ENCODE peak calls at places on chromosomes 1 and 21, in eight cellular contexts. J is IMR-90, O is uterus, Q is BJ, G is tibial nerve, P is AG10803, X is mammary epithelial cell, N is mucosa of descending colon. L is an unnamed sample.

GRCh38 chr21:31733521-31734149 is 1.7 kb upstream of the SCAF4 start:
- DNase-seq in J (peak; percentile 7), O (no peak), Q (no peak), G (no peak), P (peak; percentile 21), X (no peak), N (no peak), L (no peak)

GRCh38 chr1:157968951-157969350 is 24.5 kb upstream of the KIRREL1 start:
- DNase-seq in J (peak; percentile 95), O (no peak), Q (peak; percentile 59), G (no peak), P (peak; percentile 93), X (peak; percentile 96), N (no peak), L (no peak)

GRCh38 chr1:6185151-6185550 is 5.0 kb upstream of the CHD5 start:
- DNase-seq in J (peak; percentile 82), O (no peak), Q (peak; percentile 63), G (no peak), P (peak; percentile 88), X (peak; percentile 24), N (no peak), L (no peak)

GRCh38 chr1:145707183-145707867 is at the start of gene PDZK1:
- DNase-seq in J (no peak), O (no peak), Q (no peak), G (no peak), P (no peak), X (no peak), N (no peak), L (peak; percentile 37)

GRCh38 chr1:235783148-235783776 is 83.4 kb downstream of the LYST start:
- DNase-seq in J (peak; percentile 73), O (no peak), Q (peak; percentile 24), G (no peak), P (peak; percentile 61), X (peak; percentile 21), N (no peak), L (peak; percentile 3)

GRCh38 chr1:73800376-73800775 is 397.6 kb downstream of the LRRIQ3 start:
- DNase-seq in J (no peak), O (no peak), Q (peak; percentile 34), G (no peak), P (peak; percentile 76), X (peak; percentile 60), N (no peak), L (no peak)

GRCh38 chr21:33844104-33844889 is 71.3 kb downstream of the ATP5PO start:
- DNase-seq in J (no peak), O (peak; percentile 66), Q (peak; percentile 84), G (no peak), P (peak; percentile 85), X (no peak), N (no peak), L (no peak)

GRCh38 chr21:27772816-27773215 is 805.9 kb upstream of the ADAMTS5 start:
- DNase-seq in J (no peak), O (no peak), Q (no peak), G (no peak), P (peak; percentile 89), X (no peak), N (no peak), L (no peak)

GRCh38 chr1:21100496-21100895 is 76.2 kb downstream of the EIF4G3 start:
- DNase-seq in J (no peak), O (no peak), Q (no peak), G (no peak), P (peak; percentile 51), X (no peak), N (no peak), L (no peak)

GRCh38 chr1:58922302-58923089 is 138.6 kb upstream of the JUN start:
- DNase-seq in J (peak; percentile 44), O (peak; percentile 70), Q (no peak), G (peak; percentile 38), P (peak; percentile 23), X (peak; percentile 88), N (peak; percentile 84), L (peak; percentile 22)

GRCh38 chr1:1093610-1093943 is 19.5 kb upstream of the RNF223 start:
- DNase-seq in J (no peak), O (no peak), Q (no peak), G (no peak), P (no peak), X (no peak), N (no peak), L (no peak)

GRCh38 chr1:55572878-55573734 is 357.9 kb upstream of the USP24 start:
- DNase-seq in J (peak; percentile 79), O (no peak), Q (no peak), G (no peak), P (peak; percentile 42), X (peak; percentile 43), N (no peak), L (peak; percentile 2)

GRCh38 chr1:8017495-8018310 is 8.4 kb downstream of the ERRFI1 start:
- DNase-seq in J (no peak), O (no peak), Q (no peak), G (no peak), P (peak; percentile 79), X (peak; percentile 80), N (no peak), L (peak; percentile 40)

GRCh38 chr1:96538001-96538649 is 183.5 kb upstream of the PTBP2 start:
- DNase-seq in J (peak; percentile 68), O (peak; percentile 17), Q (no peak), G (no peak), P (peak; percentile 81), X (peak; percentile 11), N (no peak), L (no peak)
- TF ChIP-seq CTCF in J (no peak), O (peak; percentile 19), Q (peak; percentile 29), G (no peak), P (peak; percentile 42), X (no peak), N (no peak), L (no peak)

GRCh38 chr1:175166746-175167145 is 25.8 kb downstream of the KIAA0040 start:
- DNase-seq in J (no peak), O (no peak), Q (no peak), G (no peak), P (no peak), X (no peak), N (no peak), L (no peak)

GRCh38 chr1:175168782-175169181 is 23.8 kb downstream of the KIAA0040 start:
- DNase-seq in J (no peak), O (no peak), Q (no peak), G (no peak), P (no peak), X (no peak), N (no peak), L (no peak)

GRCh38 chr1:175162955-175163354 is 29.6 kb downstream of the KIAA0040 start:
- DNase-seq in J (no peak), O (no peak), Q (no peak), G (no peak), P (no peak), X (no peak), N (no peak), L (no peak)

GRCh38 chr1:175158133-175158532 is 34.4 kb downstream of the KIAA0040 start:
- DNase-seq in J (no peak), O (no peak), Q (no peak), G (no peak), P (no peak), X (peak; percentile 66), N (no peak), L (no peak)

DNA sequence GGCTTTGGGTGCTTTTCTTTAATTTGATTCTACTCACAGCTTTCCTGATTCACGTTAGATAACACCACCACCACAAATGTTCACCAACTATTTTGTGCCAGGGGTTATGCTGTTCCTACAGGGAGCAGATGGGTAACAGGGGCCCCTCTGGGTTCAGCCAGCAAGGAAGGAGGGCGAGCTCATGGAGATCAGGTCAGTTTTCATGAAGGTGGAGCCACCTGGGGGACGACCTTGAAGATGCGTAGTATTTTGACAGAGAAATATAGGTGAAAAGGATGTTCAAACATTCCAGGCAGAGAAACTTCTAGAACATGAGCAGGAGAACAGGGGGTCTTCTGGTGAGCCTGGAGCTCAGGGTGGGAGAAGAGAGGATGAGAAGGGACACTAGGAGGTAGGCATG is 28.9 kb downstream of the KIAA0040 start:
- DNase-seq in J (no peak), O (no peak), Q (no peak), G (no peak), P (no peak), X (no peak), N (no peak), L (no peak)
- TF ChIP-seq CTCF in J (no peak), O (no peak), Q (no peak), G (no peak), P (no peak), X (no peak), N (no peak), L (no peak)

GRCh38 chr1:159162511-159163265 is 8.7 kb upstream of the CADM3 start:
- DNase-seq in J (no peak), O (no peak), Q (no peak), G (no peak), P (no peak), X (peak; percentile 64), N (no peak), L (no peak)

GRCh38 chr1:159161719-159162026 is 9.7 kb upstream of the CADM3 start:
- DNase-seq in J (no peak), O (no peak), Q (no peak), G (no peak), P (no peak), X (no peak), N (no peak), L (no peak)

GRCh38 chr1:159163609-159164008 is 7.8 kb upstream of the CADM3 start:
- DNase-seq in J (no peak), O (no peak), Q (no peak), G (no peak), P (no peak), X (no peak), N (no peak), L (no peak)

DNA sequence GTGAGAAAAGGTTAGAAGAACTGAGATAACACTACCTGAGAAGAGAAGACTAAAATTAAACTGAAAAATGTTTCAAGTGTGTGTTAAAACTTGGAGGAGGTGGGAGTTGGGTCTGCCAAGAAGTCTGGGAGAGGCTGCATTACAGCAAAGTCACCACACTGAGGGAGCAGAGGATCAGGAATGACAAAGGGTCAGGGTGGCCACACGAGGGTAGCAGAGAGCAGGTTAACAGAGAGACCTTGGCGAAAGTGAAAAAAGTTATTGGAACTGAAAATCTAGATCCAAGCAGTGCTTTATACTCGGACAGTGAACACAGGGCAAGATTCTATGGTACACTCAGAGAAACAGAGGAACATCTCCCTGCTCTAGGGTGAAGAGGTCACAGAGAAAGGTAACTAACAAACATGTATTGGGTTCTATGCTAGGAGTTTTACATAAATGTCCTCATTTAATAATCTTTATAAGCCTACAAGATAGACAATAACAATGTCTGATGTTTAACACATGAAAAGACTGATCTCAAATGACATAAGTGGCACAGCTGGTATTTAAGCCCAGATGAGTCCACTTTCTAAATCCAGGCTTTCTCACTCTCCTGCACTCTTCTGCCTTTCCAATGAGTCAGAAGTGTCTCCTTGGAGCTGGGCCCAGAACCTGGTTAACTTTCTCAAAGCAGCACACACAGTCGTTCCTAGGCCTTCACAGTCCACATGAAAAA is 10.3 kb upstream of the CADM3 start:
- DNase-seq in J (peak; percentile 86), O (peak; percentile 70), Q (peak; percentile 57), G (peak; percentile 51), P (peak; percentile 91), X (peak; percentile 81), N (peak; percentile 54), L (peak; percentile 86)
- TF ChIP-seq CTCF in J (peak; percentile 100), O (peak; percentile 85), Q (peak; percentile 97), G (peak; percentile 93), P (peak; percentile 100), X (peak; percentile 100), N (peak; percentile 75), L (peak; percentile 98)

DNA sequence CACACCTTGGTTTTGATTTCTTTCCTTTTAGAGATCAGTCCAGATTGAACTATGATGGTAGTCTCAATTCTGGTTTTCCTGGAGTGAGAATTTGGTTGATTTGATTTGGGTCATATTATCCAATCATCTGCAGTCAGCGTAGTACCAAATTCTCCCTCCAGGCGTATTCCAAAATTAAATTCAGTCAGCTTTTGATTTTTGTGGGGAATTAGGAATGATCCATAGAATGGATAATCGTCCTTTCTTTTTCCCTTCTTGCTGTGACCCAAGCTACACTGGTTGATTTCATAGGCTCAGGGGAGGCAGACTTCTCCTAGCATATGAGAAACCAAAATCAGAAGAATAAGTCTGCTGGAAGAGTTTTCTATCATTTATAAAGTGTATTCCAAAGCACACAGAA is 4.9 kb downstream of the PRCC start:
- DNase-seq in J (no peak), O (no peak), Q (no peak), G (no peak), P (no peak), X (no peak), N (no peak), L (no peak)
- TF ChIP-seq CTCF in J (no peak), O (no peak), Q (no peak), G (no peak), P (peak; percentile 8), X (no peak), N (no peak), L (no peak)